ENCODE peak calls at places on chromosomes 7 and 10, in six cellular contexts. P, G, L, S, E and F are unnamed samples.

GRCh38 chr7:137873524-137873923 is 26.8 kb upstream of the DGKI start:
- DNase-seq in G (no peak), E (no peak), S (no peak), P (no peak), L (no peak), F (no peak)

GRCh38 chr7:105387621-105388372 is 924 bp downstream of the SRPK2 start:
- DNase-seq in G (peak), P (peak), L (peak), S (peak), E (peak), F (peak)

GRCh38 chr10:24851595-24851994 is 100.8 kb downstream of the PRTFDC1 start:
- DNase-seq in E (peak), G (no peak), P (no peak), L (no peak), S (no peak), F (no peak)

GRCh38 chr10:33612116-33612515 is 277.6 kb upstream of the NRP1 start:
- DNase-seq in P (no peak), S (no peak), E (no peak), G (no peak), L (no peak), F (peak)

GRCh38 chr10:110138197-110138812 is 69.1 kb upstream of the MXI1 start:
- DNase-seq in S (no peak), L (no peak), G (no peak), E (no peak), P (no peak), F (peak)

GRCh38 chr7:53350241-53350640 is 314.8 kb downstream of the POM121L12 start:
- DNase-seq in L (no peak), E (no peak), P (no peak), S (peak), G (peak), F (peak)

GRCh38 chr10:3635697-3636096 is 149.3 kb downstream of the KLF6 start:
- DNase-seq in G (no peak), L (no peak), S (no peak), E (no peak), P (no peak), F (peak)

GRCh38 chr7:36276428-36277246 is 113.0 kb upstream of the ANLN start:
- DNase-seq in S (no peak), G (no peak), L (no peak), P (no peak), E (peak), F (no peak)

GRCh38 chr10:78017856-78018255 is 11.5 kb downstream of the POLR3A start:
- DNase-seq in G (no peak), S (no peak), L (no peak), E (no peak), P (no peak), F (no peak)

GRCh38 chr7:55158541-55158940 is 139.7 kb downstream of the EGFR start:
- DNase-seq in E (no peak), S (no peak), G (no peak), L (no peak), P (no peak), F (no peak)

GRCh38 chr7:36986429-36987362 is 262.4 kb upstream of the AOAH start:
- DNase-seq in G (peak), P (peak), E (peak), S (peak), L (peak), F (peak)

GRCh38 chr7:145169908-145170307 is 334.1 kb upstream of the TPK1 start:
- DNase-seq in E (no peak), P (no peak), L (no peak), G (no peak), S (no peak), F (no peak)

GRCh38 chr10:95363303-95363912 is 72.6 kb upstream of the PDLIM1 start:
- DNase-seq in P (no peak), S (no peak), E (peak), G (peak), L (no peak), F (peak)

GRCh38 chr10:118395919-118396318 is 53.8 kb upstream of the FAM204A start:
- DNase-seq in E (no peak), S (no peak), G (no peak), P (no peak), L (no peak), F (no peak)

GRCh38 chr10:34907743-34908425 is 92.8 kb upstream of the PARD3 start:
- DNase-seq in S (no peak), G (no peak), E (no peak), L (no peak), P (no peak), F (no peak)

GRCh38 chr10:97774811-97775294 is 3.1 kb upstream of the SFRP5 start:
- DNase-seq in E (no peak), P (no peak), S (no peak), G (no peak), L (no peak), F (no peak)

GRCh38 chr10:24207781-24208611 is 942 bp upstream of the KIAA1217 start:
- DNase-seq in P (peak), E (peak), G (peak), S (peak), L (peak), F (no peak)

GRCh38 chr7:116384936-116385635 is 114.5 kb upstream of the CAV2 start:
- DNase-seq in P (no peak), L (no peak), E (no peak), G (no peak), S (no peak), F (no peak)

GRCh38 chr7:158029431-158029938 is 558.1 kb downstream of the PTPRN2 start:
- DNase-seq in P (no peak), S (no peak), G (peak), L (no peak), E (no peak), F (no peak)

GRCh38 chr10:79898597-79899325 is 50.1 kb downstream of the SFTPD start:
- DNase-seq in G (no peak), L (no peak), E (no peak), S (no peak), P (no peak), F (no peak)

GRCh38 chr7:73786588-73786987 is 16.5 kb upstream of the CLDN3 start:
- DNase-seq in G (no peak), E (no peak), P (no peak), S (no peak), L (no peak), F (no peak)

GRCh38 chr10:48964038-48964437 is 24.4 kb upstream of the LRRC18 start:
- DNase-seq in E (no peak), G (no peak), P (no peak), L (no peak), S (no peak), F (no peak)

GRCh38 chr10:121130382-121130781 is 279.2 kb downstream of the WDR11 start:
- DNase-seq in E (no peak), L (no peak), S (no peak), P (no peak), G (no peak), F (no peak)

GRCh38 chr7:98110249-98111022 is 3.8 kb downstream of the LMTK2 start:
- DNase-seq in L (no peak), E (peak), S (peak), G (no peak), P (no peak), F (no peak)

GRCh38 chr10:20624642-20625041 is 272.5 kb downstream of the NEBL start:
- DNase-seq in P (no peak), L (peak), E (no peak), S (no peak), G (no peak), F (no peak)

GRCh38 chr10:14574885-14575284 is 199.8 kb downstream of the FAM107B start:
- DNase-seq in S (no peak), E (no peak), L (no peak), P (no peak), G (no peak), F (no peak)

GRCh38 chr7:24216576-24217116 is 67.3 kb upstream of the NPY start:
- DNase-seq in P (no peak), G (no peak), E (no peak), L (no peak), S (no peak), F (no peak)

GRCh38 chr7:150363872-150364271 is 4.8 kb upstream of the REPIN1 start:
- DNase-seq in L (no peak), P (no peak), G (no peak), S (no peak), E (no peak), F (no peak)

GRCh38 chr7:123537026-123537642 is 2.7 kb upstream of the IQUB start:
- DNase-seq in L (no peak), E (no peak), P (no peak), G (no peak), S (no peak), F (no peak)

GRCh38 chr7:70597071-70597470 is 534.9 kb upstream of the GALNT17 start:
- DNase-seq in E (no peak), P (no peak), S (no peak), L (no peak), G (no peak), F (no peak)

GRCh38 chr10:124543146-124543545 is 81.5 kb downstream of the LHPP start:
- DNase-seq in S (no peak), L (no peak), E (no peak), P (no peak), G (no peak), F (no peak)

GRCh38 chr10:10891437-10891836 is 126.2 kb upstream of the CELF2 start:
- DNase-seq in G (no peak), L (no peak), E (no peak), P (no peak), S (no peak), F (peak)

GRCh38 chr10:72764151-72764550 is 72.2 kb downstream of the MCU start:
- DNase-seq in L (no peak), G (no peak), E (no peak), P (no peak), S (no peak), F (peak)

DNA sequence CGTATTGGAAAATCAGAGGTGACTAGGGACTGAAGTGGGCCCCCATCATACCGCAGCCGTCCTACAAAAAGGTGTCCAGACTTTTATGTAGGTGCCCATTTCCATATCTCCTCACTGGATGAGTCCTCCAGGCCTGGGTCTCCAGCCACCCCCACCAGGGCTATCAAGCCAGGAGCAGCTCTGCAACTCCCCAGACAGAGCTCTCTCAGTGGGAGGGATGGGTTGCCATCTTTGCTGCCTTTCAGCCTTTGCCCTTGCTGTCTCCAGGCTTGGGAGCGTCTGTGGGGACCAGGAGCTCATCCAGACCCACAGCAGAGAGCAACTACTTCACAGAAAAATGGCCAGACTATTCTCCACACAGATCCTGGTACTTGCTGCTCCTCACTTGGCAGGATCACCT is 802.7 kb upstream of the IGFBP3 start:
- DNase-seq in L (no peak), S (no peak), G (no peak), E (no peak), P (no peak), F (no peak)
- TF ChIP-seq CTCF in L (no peak), S (no peak), G (no peak), E (no peak), P (no peak), F (no peak)

GRCh38 chr10:125611756-125612155 is 71.2 kb downstream of the TEX36 start:
- DNase-seq in E (no peak), G (no peak), P (no peak), L (no peak), S (no peak), F (no peak)

GRCh38 chr10:125608474-125608873 is 74.5 kb downstream of the TEX36 start:
- DNase-seq in E (no peak), S (no peak), P (no peak), L (no peak), G (no peak), F (no peak)

GRCh38 chr10:125607689-125608290 is 75.2 kb downstream of the TEX36 start:
- DNase-seq in L (no peak), E (no peak), G (no peak), P (no peak), S (no peak), F (no peak)

GRCh38 chr10:125606406-125606805 is 76.6 kb downstream of the TEX36 start:
- DNase-seq in P (no peak), G (no peak), S (no peak), E (no peak), L (no peak), F (no peak)

DNA sequence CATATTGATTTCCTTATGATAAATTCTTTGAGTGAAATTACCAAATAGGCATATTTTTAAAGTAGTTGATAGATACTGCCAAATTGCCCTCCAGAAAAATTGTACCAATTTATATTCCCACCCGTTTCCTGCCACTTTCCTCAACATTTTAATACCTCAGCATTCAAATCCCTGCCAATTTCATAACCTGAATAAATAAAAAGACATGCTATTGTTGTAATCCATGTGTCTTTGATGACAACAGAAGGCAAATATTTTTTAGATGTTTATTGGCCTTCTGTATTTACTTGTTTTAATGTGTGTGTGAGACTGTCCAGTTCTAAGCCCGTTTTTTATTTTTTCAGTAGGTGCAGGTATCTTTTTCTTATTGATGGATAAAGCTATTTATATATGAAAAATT is 71.7 kb downstream of the TEX36 start:
- DNase-seq in P (no peak), E (no peak), S (no peak), L (no peak), G (no peak), F (no peak)
- H3K27ac ChIP-seq in P (no peak), E (no peak), S (no peak), L (no peak), G (no peak), F (no peak)

GRCh38 chr7:95319570-95319969 is 4.8 kb downstream of the PON1 start:
- DNase-seq in G (no peak), S (no peak), P (no peak), E (no peak), L (no peak), F (no peak)
- TF ChIP-seq CTCF in G (no peak), S (no peak), P (no peak), E (no peak), L (no peak), F (no peak)

DNA sequence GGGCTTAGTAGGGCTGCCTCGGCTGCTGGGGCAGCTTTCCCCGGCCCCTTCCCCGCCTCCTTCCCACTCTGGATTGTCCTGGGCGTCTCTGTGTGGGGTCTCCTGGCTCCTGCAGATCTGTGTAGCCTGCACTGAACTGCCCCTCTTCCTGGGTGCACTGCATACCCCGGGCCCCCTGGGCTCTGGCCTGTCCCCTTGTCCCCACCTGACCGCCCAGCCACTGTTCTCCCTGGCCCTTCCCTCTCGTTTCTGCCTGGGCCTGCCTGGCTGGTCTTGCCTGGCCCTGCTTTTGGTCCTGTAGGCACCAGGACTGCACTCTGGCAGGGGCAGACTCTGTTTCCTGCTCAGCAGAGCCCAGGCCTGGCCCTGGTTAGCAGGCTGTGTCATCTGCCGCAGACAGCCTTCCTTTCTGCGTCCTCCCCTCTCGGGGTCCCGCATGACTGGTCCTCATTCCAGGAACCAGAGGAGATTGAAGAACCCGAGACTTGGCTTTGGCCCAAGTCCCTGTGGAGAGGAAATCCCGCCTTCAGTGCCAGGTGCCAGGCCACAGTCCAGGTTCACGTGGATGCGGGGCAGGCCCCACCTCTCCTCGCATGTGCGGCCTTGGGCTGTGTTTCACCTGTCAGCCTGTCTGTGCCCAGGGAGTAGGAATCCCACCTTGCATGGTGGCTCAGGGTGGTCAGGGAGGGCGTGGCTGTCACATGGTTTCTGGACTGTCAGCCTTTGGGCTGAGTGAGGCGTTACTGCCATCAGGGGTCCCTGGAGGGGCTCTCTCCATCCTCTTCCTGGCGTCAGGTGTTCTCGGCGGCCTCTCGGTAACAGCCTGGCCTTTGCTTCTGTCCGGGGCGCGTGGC is 9.2 kb downstream of the INPP5A start:
- DNase-seq in G (peak), S (peak), E (no peak), P (no peak), L (peak), F (no peak)
- H3K27ac ChIP-seq in G (no peak), S (no peak), E (no peak), P (no peak), L (no peak), F (no peak)

GRCh38 chr10:130686680-130687300 is 550.6 kb downstream of the GLRX3 start:
- DNase-seq in P (no peak), G (peak), S (peak), L (no peak), E (no peak), F (peak)
- TF ChIP-seq CTCF in P (no peak), G (peak), S (peak), L (peak), E (no peak), F (no peak)

GRCh38 chr7:121273467-121274167 is 55.2 kb upstream of the WNT16 start:
- DNase-seq in E (no peak), G (no peak), P (no peak), S (no peak), L (no peak), F (no peak)

GRCh38 chr7:121269798-121270197 is 59.0 kb upstream of the WNT16 start:
- DNase-seq in P (no peak), S (no peak), L (no peak), G (no peak), E (no peak), F (no peak)

GRCh38 chr7:121271098-121271497 is 57.7 kb upstream of the WNT16 start:
- DNase-seq in P (no peak), L (no peak), G (no peak), E (no peak), S (no peak), F (no peak)

GRCh38 chr7:121274467-121274866 is 54.3 kb upstream of the WNT16 start:
- DNase-seq in P (no peak), E (no peak), S (no peak), G (no peak), L (no peak), F (no peak)

GRCh38 chr7:121271916-121272315 is 56.9 kb upstream of the WNT16 start:
- DNase-seq in L (no peak), G (no peak), S (no peak), P (no peak), E (no peak), F (no peak)
- H3K27ac ChIP-seq in L (no peak), G (no peak), S (no peak), P (no peak), E (no peak), F (no peak)

GRCh38 chr10:6146921-6147320 is 55.8 kb upstream of the PFKFB3 start:
- DNase-seq in P (no peak), L (no peak), E (no peak), S (no peak), G (no peak), F (no peak)

GRCh38 chr10:6145979-6146432 is 56.7 kb upstream of the PFKFB3 start:
- DNase-seq in L (no peak), E (no peak), S (no peak), G (no peak), P (no peak), F (no peak)

GRCh38 chr10:6144609-6145413 is 56.0 kb downstream of the RBM17 start:
- DNase-seq in E (peak), L (peak), G (peak), P (peak), S (peak), F (peak)

GRCh38 chr10:6143128-6143527 is 54.3 kb downstream of the RBM17 start:
- DNase-seq in S (no peak), P (no peak), L (no peak), G (no peak), E (no peak), F (no peak)

DNA sequence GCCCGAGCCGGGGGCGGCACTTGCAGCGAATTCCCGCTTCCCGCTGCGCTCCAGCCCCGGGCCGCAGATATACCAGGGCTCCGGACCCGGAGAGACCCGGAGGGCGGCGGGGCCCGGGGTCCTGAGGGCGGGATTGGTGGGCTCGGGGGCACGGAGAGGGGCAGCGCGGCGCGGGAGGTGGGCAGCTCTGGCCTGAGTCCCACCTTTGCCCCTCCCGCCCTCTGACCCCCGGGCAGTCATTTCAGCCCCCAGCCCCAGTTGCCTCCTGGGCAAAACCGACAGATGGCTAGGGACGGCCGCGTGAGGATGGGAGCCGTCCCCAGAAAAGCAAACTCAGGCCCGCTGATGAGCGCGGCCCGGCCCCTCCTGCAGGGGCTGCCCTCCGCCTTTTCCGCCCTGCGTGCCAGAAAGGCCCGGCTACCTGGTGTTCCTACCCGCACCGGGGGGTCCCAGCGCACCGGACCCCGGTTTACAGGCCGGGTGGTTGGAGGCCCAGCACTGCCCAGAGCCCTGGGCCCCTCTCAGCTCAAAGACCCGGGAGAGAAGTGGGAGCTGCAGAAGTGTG is 56.7 kb downstream of the RBM17 start:
- DNase-seq in G (peak), E (no peak), L (no peak), S (no peak), P (peak), F (peak)
- TF ChIP-seq CTCF in G (no peak), E (no peak), L (no peak), S (no peak), P (no peak), F (no peak)